ENCODE peak calls at places on chromosomes 6 and 20, in seven cellular contexts. P, L, W, Z, E, J and V are unnamed samples.

GRCh38 chr6:83071023-83071422 is 3.6 kb downstream of the DOP1A start:
- DNase-seq in P (no peak), L (no peak), W (peak; percentile 16), Z (no peak), E (no peak), J (no peak), V (no peak)

GRCh38 chr6:62286470-62286843 is 432 bp upstream of the KHDRBS2 start:
- DNase-seq in P (no peak), L (no peak), W (no peak), Z (no peak), E (no peak), J (no peak), V (no peak)

GRCh38 chr6:19772891-19773290 is 64.3 kb upstream of the ID4 start:
- DNase-seq in P (no peak), L (no peak), W (no peak), Z (no peak), E (no peak), J (no peak), V (no peak)

GRCh38 chr6:157272866-157273755 is 50.2 kb downstream of the TMEM242 start:
- DNase-seq in P (no peak), L (no peak), W (peak; percentile 40), Z (peak; percentile 65), E (no peak), J (no peak), V (peak; percentile 42)

GRCh38 chr20:2879148-2879547 is 5.9 kb downstream of the PTPRA start:
- DNase-seq in P (no peak), L (no peak), W (peak; percentile 92), Z (no peak), E (no peak), J (no peak), V (peak; percentile 78)

GRCh38 chr6:37538107-37538506 is 38.4 kb upstream of the CCDC167 start:
- DNase-seq in P (no peak), L (no peak), W (no peak), Z (no peak), E (no peak), J (no peak), V (no peak)

GRCh38 chr20:26209171-26209941 is 512.7 kb upstream of the ZNF337 start:
- DNase-seq in P (peak; percentile 8), L (no peak), W (peak; percentile 77), Z (no peak), E (no peak), J (no peak), V (peak; percentile 10)

GRCh38 chr6:42294759-42295158 is 77.1 kb upstream of the MRPS10 start:
- DNase-seq in P (no peak), L (no peak), W (peak; percentile 55), Z (no peak), E (no peak), J (no peak), V (peak; percentile 64)

GRCh38 chr20:4554346-4554745 is 167.4 kb upstream of the PRND start:
- DNase-seq in P (no peak), L (no peak), W (no peak), Z (no peak), E (no peak), J (no peak), V (no peak)

GRCh38 chr20:10861619-10862018 is 187.8 kb upstream of the JAG1 start:
- DNase-seq in P (no peak), L (no peak), W (no peak), Z (no peak), E (no peak), J (no peak), V (no peak)

GRCh38 chr20:10157539-10157938 is 61.1 kb upstream of the SNAP25 start:
- DNase-seq in P (no peak), L (no peak), W (no peak), Z (no peak), E (no peak), J (no peak), V (no peak)

GRCh38 chr6:137637161-137637560 is 143.0 kb upstream of the OLIG3 start:
- DNase-seq in P (no peak), L (no peak), W (peak; percentile 99), Z (no peak), E (no peak), J (no peak), V (peak; percentile 96)

DNA sequence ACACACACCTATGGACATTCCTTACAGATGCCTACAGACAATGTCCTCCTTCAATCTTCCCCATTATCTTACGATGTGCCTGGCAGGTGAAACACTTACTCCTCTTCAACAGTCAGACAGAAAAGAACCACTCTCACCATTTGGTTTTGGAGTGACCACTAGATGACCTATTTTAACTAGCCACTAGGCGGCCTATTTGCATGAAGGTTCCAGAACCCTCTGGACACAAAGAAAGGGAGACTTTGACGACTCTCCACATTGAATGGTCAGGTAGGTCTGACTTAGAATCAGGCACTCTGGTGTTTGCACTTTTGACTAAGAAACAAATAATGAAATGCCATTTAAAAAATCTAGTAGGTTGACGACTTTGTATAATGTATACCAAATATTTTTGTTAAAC is 42.0 kb downstream of the PNLDC1 start:
- DNase-seq in P (no peak), L (no peak), W (no peak), Z (no peak), E (no peak), J (no peak), V (no peak)
- TF ChIP-seq CTCF in P (peak; percentile 10), L (no peak), W (peak; percentile 42), Z (no peak), E (peak; percentile 31), J (no peak), V (peak; percentile 48)

DNA sequence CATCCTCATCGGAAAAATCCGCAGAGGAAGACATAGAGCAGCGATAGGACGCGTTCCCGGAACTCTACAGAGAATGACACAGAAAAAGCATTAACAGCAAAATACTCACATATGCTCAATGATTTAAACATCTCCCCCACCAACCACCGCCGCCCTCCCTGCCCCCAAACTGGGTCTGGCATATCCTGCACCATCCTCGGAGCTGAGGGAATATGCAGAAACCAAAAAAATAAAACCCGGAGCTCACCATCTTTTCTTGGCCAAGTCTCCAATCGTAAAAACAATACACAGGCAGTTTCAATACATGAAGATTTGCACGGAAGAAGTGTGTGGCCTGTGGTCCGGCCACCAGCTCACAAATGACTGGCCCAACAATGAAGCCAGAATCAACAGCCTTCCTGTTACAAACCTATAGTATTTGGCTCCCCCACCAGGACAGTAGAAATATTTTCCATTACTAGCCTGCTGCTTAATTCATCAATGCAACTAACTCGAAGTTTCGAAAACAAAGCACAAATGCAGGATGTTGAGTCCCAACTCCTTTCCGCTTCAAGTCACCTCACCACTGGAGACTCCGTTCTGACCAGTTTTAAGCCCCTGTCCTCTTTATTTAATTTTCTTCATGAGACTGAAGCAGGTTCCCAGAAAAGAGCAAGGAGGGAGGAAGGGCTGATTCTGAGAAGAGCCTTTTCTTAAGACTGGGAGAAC is 103.2 kb upstream of the BEND6 start:
- DNase-seq in P (no peak), L (no peak), W (peak; percentile 87), Z (peak; percentile 77), E (no peak), J (no peak), V (peak; percentile 86)
- H3K4me3 ChIP-seq in P (peak overlapping the region; percentile 30), L (peak overlapping the region; percentile 74), W (peak overlapping the region; percentile 70), Z (peak overlapping the region; percentile 73), E (peak overlapping the region; percentile 12), J (peak overlapping the region; percentile 55), V (peak overlapping the region; percentile 56)

DNA sequence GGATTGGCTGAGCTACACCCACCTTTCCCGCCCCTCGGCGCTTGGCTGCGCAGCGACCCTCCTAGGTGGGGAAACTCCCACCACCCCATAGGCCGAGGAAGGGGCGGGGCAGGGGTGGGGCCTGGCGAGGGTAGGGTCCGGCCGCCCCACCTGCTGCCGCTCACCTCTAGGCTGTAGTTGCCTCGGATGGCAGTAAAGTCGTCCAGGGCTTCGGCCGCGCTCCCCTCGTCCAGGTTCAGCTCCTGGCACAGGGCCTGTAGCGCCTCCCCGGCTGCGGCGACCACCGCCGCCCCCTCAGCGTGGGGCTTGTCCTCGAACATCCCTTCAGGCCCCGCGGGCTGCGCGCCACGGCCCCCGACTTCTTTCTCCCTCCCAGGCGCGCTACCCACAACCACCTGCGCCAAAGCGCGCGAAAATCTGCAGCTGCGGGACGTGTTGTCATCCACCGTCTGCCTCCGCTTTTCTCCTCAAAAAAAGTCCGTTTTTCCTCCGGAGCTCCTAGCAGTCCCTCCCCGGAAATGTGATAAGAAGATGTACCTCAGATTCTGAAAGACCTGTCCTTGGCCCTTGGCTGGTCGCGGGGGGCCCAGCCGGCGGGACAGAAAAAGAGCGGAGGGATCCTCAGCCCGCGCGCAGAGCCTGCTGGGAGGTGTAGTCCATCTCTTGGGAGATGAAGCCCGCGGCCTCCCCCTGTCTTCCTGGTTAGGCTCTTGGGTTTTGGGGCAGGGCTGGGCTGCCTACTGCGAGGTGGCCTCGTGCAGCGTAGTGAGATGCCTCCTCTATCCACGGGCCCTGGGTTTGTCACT is at the start of gene RBL1:
- DNase-seq in P (peak; percentile 82), L (peak; percentile 79), W (peak; percentile 82), Z (peak; percentile 88), E (peak; percentile 82), J (peak; percentile 95), V (peak; percentile 86)
- TF ChIP-seq CTCF in P (peak; percentile 64), L (peak; percentile 23), W (peak; percentile 47), Z (peak; percentile 48), E (peak; percentile 33), J (peak; percentile 67), V (peak; percentile 44)

GRCh38 chr6:28983838-28984237 is 21.3 kb downstream of the ZNF311 start:
- DNase-seq in P (no peak), L (no peak), W (no peak), Z (no peak), E (no peak), J (no peak), V (no peak)

GRCh38 chr6:28985396-28986164 is 19.5 kb downstream of the ZNF311 start:
- DNase-seq in P (peak; percentile 70), L (peak; percentile 92), W (peak; percentile 98), Z (peak; percentile 94), E (peak; percentile 72), J (peak; percentile 93), V (peak; percentile 95)

GRCh38 chr6:28988536-28989415 is 16.3 kb downstream of the ZNF311 start:
- DNase-seq in P (peak; percentile 47), L (peak; percentile 92), W (peak; percentile 55), Z (peak; percentile 71), E (peak; percentile 62), J (no peak), V (peak; percentile 74)
- H3K4me3 ChIP-seq in P (no peak overlapping the region), L (peak overlapping the region; percentile 43), W (peak overlapping the region; percentile 52), Z (peak overlapping the region; percentile 18), E (no peak overlapping the region), J (peak overlapping the region; percentile 24), V (peak overlapping the region; percentile 56)

GRCh38 chr20:38915355-38915754 is 10.9 kb upstream of the FAM83D start:
- DNase-seq in P (no peak), L (no peak), W (no peak), Z (no peak), E (no peak), J (no peak), V (no peak)
- TF ChIP-seq CTCF in P (no peak), L (no peak), W (no peak), Z (no peak), E (no peak), J (no peak), V (no peak)

GRCh38 chr6:12288844-12289654 is 1.1 kb upstream of the EDN1 start:
- DNase-seq in P (no peak), L (peak; percentile 39), W (peak; percentile 68), Z (peak; percentile 73), E (no peak), J (no peak), V (peak; percentile 71)

GRCh38 chr6:12290490-12290820 is 294 bp downstream of the EDN1 start:
- DNase-seq in P (no peak), L (no peak), W (no peak), Z (no peak), E (no peak), J (no peak), V (no peak)

GRCh38 chr6:12288211-12288618 is 1.9 kb upstream of the EDN1 start:
- DNase-seq in P (no peak), L (no peak), W (no peak), Z (no peak), E (no peak), J (no peak), V (no peak)

GRCh38 chr6:12291083-12291784 is 1.1 kb downstream of the EDN1 start:
- DNase-seq in P (no peak), L (no peak), W (no peak), Z (no peak), E (no peak), J (no peak), V (no peak)

GRCh38 chr6:12289655-12290489 is at the start of gene EDN1:
- DNase-seq in P (peak; percentile 72), L (peak; percentile 61), W (peak; percentile 78), Z (peak; percentile 85), E (peak; percentile 87), J (no peak), V (peak; percentile 79)
- H3K4me3 ChIP-seq in P (peak within 1 kb of the TSS; percentile 41), L (peak within 1 kb of the TSS; percentile 46), W (peak within 1 kb of the TSS; percentile 74), Z (peak within 1 kb of the TSS; percentile 69), E (peak within 1 kb of the TSS; percentile 33), J (peak within 1 kb of the TSS; percentile 54), V (peak within 1 kb of the TSS; percentile 65)